ENCODE peak calls at places on chromosomes 13 and 19, in six cellular contexts. V is neuronal stem cell, N is neural crest cell, K is tibial nerve, P is left lobe of liver, C is kidney. I is an unnamed sample.

GRCh38 chr19:44764975-44765948 is 12.4 kb upstream of the CBLC start:
- DNase-seq in N (no peak), V (no peak), P (no peak), K (no peak), C (no peak), I (no peak)

GRCh38 chr13:31154939-31155338 is 6.8 kb downstream of the HSPH1 start:
- DNase-seq in K (no peak), C (no peak), N (no peak), P (no peak), V (no peak), I (no peak)

GRCh38 chr13:34720618-34721017 is 221.5 kb upstream of the NBEA start:
- DNase-seq in V (no peak), K (no peak), C (no peak), P (no peak), N (no peak), I (no peak)

GRCh38 chr19:50051964-50052363 is 26.2 kb downstream of the ZNF473 start:
- DNase-seq in P (no peak), V (no peak), C (no peak), K (no peak), N (no peak), I (no peak)

GRCh38 chr13:98141938-98142426 is 912 bp upstream of the FARP1 start:
- DNase-seq in P (peak; percentile 51), V (peak; percentile 39), C (no peak), K (no peak), N (no peak), I (no peak)

GRCh38 chr19:23249911-23250649 is at the start of gene ZNF724:
- DNase-seq in K (peak; percentile 77), N (peak; percentile 85), V (peak; percentile 95), P (peak; percentile 94), C (peak; percentile 96), I (peak; percentile 99)

GRCh38 chr13:106114981-106115554 is 420.4 kb downstream of the EFNB2 start:
- DNase-seq in C (no peak), P (no peak), K (no peak), V (no peak), N (no peak), I (no peak)

GRCh38 chr19:7779631-7780486 is 16.8 kb downstream of the CLEC4M start:
- DNase-seq in K (no peak), V (no peak), N (no peak), P (no peak), C (no peak), I (no peak)

GRCh38 chr19:858868-859843 is at the start of gene CFD:
- DNase-seq in P (no peak), K (peak; percentile 70), V (no peak), N (no peak), C (peak; percentile 87), I (no peak)

GRCh38 chr13:25037057-25037813 is 58.7 kb upstream of the PABPC3 start:
- DNase-seq in C (no peak), K (no peak), P (no peak), V (peak; percentile 59), N (peak; percentile 60), I (peak; percentile 78)

GRCh38 chr19:11963566-11964355 is 1.1 kb upstream of the ZNF763 start:
- DNase-seq in C (peak; percentile 89), P (peak; percentile 55), V (peak; percentile 77), K (peak; percentile 71), N (peak; percentile 77), I (peak; percentile 73)

GRCh38 chr19:590750-591098 is 1.0 kb downstream of the HCN2 start:
- DNase-seq in N (no peak), P (no peak), V (no peak), K (no peak), C (no peak), I (no peak)

GRCh38 chr13:28754698-28755545 is 36.2 kb upstream of the SLC46A3 start:
- DNase-seq in K (no peak), V (no peak), N (no peak), C (peak; percentile 72), P (no peak), I (no peak)

GRCh38 chr13:78976696-78977095 is 317.7 kb upstream of the OBI1 start:
- DNase-seq in P (no peak), C (no peak), K (no peak), V (no peak), N (no peak), I (peak; percentile 57)

GRCh38 chr13:23969672-23970071 is 72.4 kb upstream of the C1QTNF9B start:
- DNase-seq in V (no peak), P (no peak), C (no peak), N (no peak), K (no peak), I (no peak)

GRCh38 chr19:41218615-41219507 is at the start of gene AXL:
- DNase-seq in N (peak; percentile 50), P (no peak), K (peak; percentile 82), C (peak; percentile 93), V (peak; percentile 86), I (peak; percentile 79)

GRCh38 chr13:77863037-77863630 is 55.5 kb downstream of the EDNRB start:
- DNase-seq in K (no peak), N (no peak), P (no peak), V (no peak), C (no peak), I (no peak)

GRCh38 chr19:50736338-50736737 is 13.2 kb downstream of the CLEC11A start:
- DNase-seq in N (no peak), C (no peak), V (no peak), K (no peak), P (no peak), I (no peak)

GRCh38 chr13:76286178-76286577 is 600.0 kb downstream of the KCTD12 start:
- DNase-seq in C (no peak), N (no peak), P (no peak), K (no peak), V (no peak), I (no peak)